ENCODE peak calls at places on chromosomes 4 and X, in nine cellular contexts. N is NCI-H1694 treated with DMSO at 0.1 percent for 48 hours; W is HuH-7; E is effector memory CD4-positive, alpha-beta T cell; P is stimulated activated CD8-positive, alpha-beta memory T cell treated with anti-CD3 and anti-CD28 coated beads, Interleukin-12 subunit alpha, Interleukin-12 subunit beta, amount 100 ng/mL, for 4 hours; H is choroid plexus epithelial cell; L is AG08395; I is Peyer's patch; O is prostate gland. X is an unnamed sample.

GRCh38 chr4:150235795-150236385 is 157.6 kb downstream of the DCLK2 start:
- DNase-seq in W (no peak), O (no peak), E (no peak), N (no peak), I (no peak), H (peak), P (no peak), L (no peak), X (no peak)

GRCh38 chr4:173522874-173523395 is 7.1 kb downstream of the HAND2 start:
- DNase-seq in N (no peak), L (no peak), W (no peak), I (no peak), O (no peak), P (no peak), E (no peak), H (no peak), X (no peak)

GRCh38 chr4:188822698-188823097 is 683.5 kb downstream of the TRIML1 start:
- DNase-seq in H (no peak), I (no peak), E (no peak), N (no peak), O (no peak), P (no peak), L (no peak), W (no peak), X (no peak)

GRCh38 chr4:7196731-7197130 is 4.4 kb downstream of the SORCS2 start:
- DNase-seq in P (no peak), H (no peak), L (no peak), I (peak), W (no peak), E (no peak), N (no peak), O (no peak), X (no peak)

GRCh38 chr4:2354127-2354526 is 64.3 kb downstream of the ZFYVE28 start:
- DNase-seq in H (peak), W (no peak), O (no peak), P (no peak), I (peak), E (no peak), L (peak), N (no peak), X (no peak)

GRCh38 chr4:83108101-83108861 is 6.2 kb downstream of the PLAC8 start:
- DNase-seq in I (no peak), O (no peak), H (no peak), L (no peak), P (no peak), E (no peak), N (no peak), W (no peak), X (no peak)

GRCh38 chrX:1292581-1293310 is 24.1 kb downstream of the CSF2RA start:
- DNase-seq in W (no peak), P (no peak), I (no peak), L (no peak), H (no peak), O (no peak), N (no peak), E (no peak), X (no peak)

GRCh38 chrX:119482497-119483480 is 14.5 kb downstream of the SLC25A5 start:
- DNase-seq in L (peak), P (peak), E (peak), W (peak), H (peak), O (no peak), N (peak), I (peak), X (no peak)

GRCh38 chrX:153608821-153609220 is 9.9 kb upstream of the CCNQ start:
- DNase-seq in E (no peak), L (no peak), W (no peak), H (no peak), O (no peak), I (no peak), P (no peak), N (no peak), X (no peak)

GRCh38 chr4:147683717-147684700 is at the start of gene PRMT9:
- DNase-seq in O (peak), N (peak), I (peak), L (peak), P (peak), E (peak), H (peak), W (peak), X (peak)

GRCh38 chrX:71096702-71097032 is 1.0 kb downstream of the FOXO4 start:
- DNase-seq in L (no peak), E (no peak), H (no peak), O (no peak), I (no peak), P (no peak), W (no peak), N (no peak), X (no peak)

GRCh38 chrX:69031971-69032391 is 133.3 kb downstream of the PJA1 start:
- DNase-seq in E (no peak), L (no peak), I (no peak), W (no peak), H (no peak), P (no peak), O (no peak), N (no peak), X (no peak)

GRCh38 chr4:102826105-102826889 is 1.1 kb downstream of the UBE2D3 start:
- DNase-seq in L (no peak), O (no peak), W (no peak), N (no peak), I (no peak), E (no peak), P (no peak), H (no peak), X (no peak)

GRCh38 chrX:78655642-78656041 is 3.5 kb downstream of the RTL3 start:
- DNase-seq in I (no peak), O (no peak), P (no peak), N (no peak), E (no peak), W (no peak), H (no peak), L (no peak), X (no peak)

GRCh38 chr4:156378053-156378665 is 424.5 kb upstream of the CTSO start:
- DNase-seq in L (no peak), O (no peak), H (peak), E (no peak), W (peak), N (peak), I (no peak), P (no peak), X (peak)

GRCh38 chr4:83009529-83009928 is 1.1 kb downstream of the LIN54 start:
- DNase-seq in W (no peak), P (no peak), N (no peak), E (no peak), H (peak), I (no peak), O (no peak), L (no peak), X (no peak)

GRCh38 chrX:56793533-56794320 is 64.7 kb downstream of the NBDY start:
- DNase-seq in H (no peak), L (no peak), P (no peak), W (no peak), O (no peak), E (no peak), I (peak), N (no peak), X (no peak)

GRCh38 chrX:6891404-6891803 is 256.1 kb upstream of the STS start:
- DNase-seq in L (no peak), I (no peak), H (no peak), O (no peak), W (no peak), N (no peak), E (no peak), P (no peak), X (no peak)

GRCh38 chrX:2540426-2540942 is 39.7 kb upstream of the DHRSX start:
- DNase-seq in L (no peak), I (no peak), W (no peak), H (peak), N (no peak), P (no peak), O (no peak), E (no peak), X (no peak)

GRCh38 chr4:153362184-153362583 is 17.7 kb downstream of the MND1 start:
- DNase-seq in W (no peak), H (peak), O (no peak), N (no peak), E (no peak), L (no peak), P (no peak), I (no peak), X (no peak)

X was measured in NCI-H446.